ENCODE peak calls at places on chromosomes 16 and 17, in six cellular contexts. G is prostate gland, R is Karpas-422, B is aorta, N is uterus, H is endodermal cell. F is an unnamed sample.

GRCh38 chr17:72618018-72618509 is 474.4 kb downstream of the SLC39A11 start:
- DNase-seq in G (peak; percentile 72), B (no peak), H (peak; percentile 79), R (no peak), N (no peak), F (peak; percentile 96)

GRCh38 chr16:74931445-74931844 is 53.5 kb downstream of the WDR59 start:
- DNase-seq in R (no peak), G (no peak), H (no peak), B (no peak), N (no peak), F (no peak)

GRCh38 chr17:81254955-81255717 is 16.0 kb downstream of the NDUFAF8 start:
- DNase-seq in H (peak; percentile 93), G (peak; percentile 95), B (peak; percentile 88), N (peak; percentile 82), R (no peak), F (peak; percentile 90)

GRCh38 chr16:81586976-81587625 is 142.5 kb downstream of the CMIP start:
- DNase-seq in R (no peak), N (no peak), H (no peak), B (no peak), G (no peak), F (no peak)

GRCh38 chr16:70572050-70572925 is 48.7 kb downstream of the SF3B3 start:
- DNase-seq in H (no peak), N (no peak), B (peak; percentile 46), G (no peak), R (no peak), F (no peak)

GRCh38 chr17:62644487-62645173 is 17.2 kb downstream of the MRC2 start:
- DNase-seq in G (no peak), B (no peak), H (peak; percentile 87), N (no peak), R (no peak), F (no peak)

GRCh38 chr16:11989238-11990160 is 13.0 kb downstream of the SNX29 start:
- DNase-seq in R (no peak), G (no peak), H (no peak), N (no peak), B (no peak), F (no peak)

GRCh38 chr17:76189247-76189646 is 48.2 kb upstream of the FOXJ1 start:
- DNase-seq in R (no peak), H (no peak), N (no peak), B (no peak), G (no peak), F (no peak)

GRCh38 chr16:87815567-87815966 is 49.8 kb upstream of the KLHDC4 start:
- DNase-seq in B (no peak), R (no peak), G (no peak), H (no peak), N (no peak), F (no peak)

GRCh38 chr16:2753523-2754020 is 1.1 kb downstream of the SRRM2 start:
- DNase-seq in N (no peak), B (no peak), G (no peak), H (no peak), R (no peak), F (no peak)

GRCh38 chr16:88013091-88013609 is 61.9 kb downstream of the BANP start:
- DNase-seq in H (peak; percentile 37), R (no peak), N (no peak), B (no peak), G (no peak), F (peak; percentile 86)

GRCh38 chr16:85664580-85665372 is 24.0 kb downstream of the GINS2 start:
- DNase-seq in B (peak; percentile 34), G (no peak), R (no peak), N (no peak), H (no peak), F (no peak)

GRCh38 chr17:33225994-33226393 is 67.1 kb downstream of the ASIC2 start:
- DNase-seq in B (no peak), R (no peak), G (no peak), H (no peak), N (no peak), F (no peak)

GRCh38 chr16:19446886-19447285 is 29.2 kb downstream of the TMC5 start:
- DNase-seq in B (no peak), H (no peak), N (no peak), R (no peak), G (no peak), F (no peak)

GRCh38 chr17:64110436-64111152 is 19.4 kb downstream of the ERN1 start:
- DNase-seq in G (no peak), N (no peak), H (peak; percentile 43), B (no peak), R (no peak), F (no peak)

GRCh38 chr17:6894206-6894528 is 62.6 kb upstream of the TEKT1 start:
- DNase-seq in N (no peak), G (no peak), H (peak; percentile 93), B (no peak), R (peak; percentile 59), F (no peak)

GRCh38 chr17:36468903-36469635 is 17.4 kb upstream of the ZNHIT3 start:
- DNase-seq in R (no peak), H (no peak), B (no peak), G (no peak), N (no peak), F (no peak)

GRCh38 chr17:76900723-76901122 is 32.5 kb downstream of the MGAT5B start:
- DNase-seq in B (no peak), R (no peak), N (no peak), G (no peak), H (no peak), F (no peak)

GRCh38 chr16:1532771-1533170 is 695 bp upstream of the TMEM204 start:
- DNase-seq in R (no peak), B (no peak), H (no peak), N (no peak), G (no peak), F (no peak)

GRCh38 chr17:79034931-79035485 is 11.0 kb downstream of the C1QTNF1 start:
- DNase-seq in R (no peak), H (no peak), G (no peak), N (peak; percentile 3), B (no peak), F (no peak)

GRCh38 chr17:83065660-83066542 is 13.5 kb upstream of the METRNL start:
- DNase-seq in B (peak; percentile 37), H (peak; percentile 31), N (peak; percentile 12), G (no peak), R (no peak), F (peak; percentile 15)

GRCh38 chr17:12040478-12040877 is 19.8 kb downstream of the MAP2K4 start:
- DNase-seq in R (no peak), G (no peak), B (no peak), H (no peak), N (no peak), F (no peak)

GRCh38 chr17:12037970-12038369 is 17.3 kb downstream of the MAP2K4 start:
- DNase-seq in H (no peak), R (no peak), N (no peak), B (no peak), G (no peak), F (no peak)

GRCh38 chr17:12034538-12034937 is 13.9 kb downstream of the MAP2K4 start:
- DNase-seq in R (no peak), B (no peak), N (no peak), G (no peak), H (no peak), F (no peak)

GRCh38 chr17:12041316-12041715 is 20.6 kb downstream of the MAP2K4 start:
- DNase-seq in N (no peak), G (no peak), H (no peak), B (no peak), R (no peak), F (no peak)

GRCh38 chr17:12035713-12036112 is 15.0 kb downstream of the MAP2K4 start:
- DNase-seq in G (no peak), N (no peak), B (no peak), H (no peak), R (no peak), F (no peak)
- H3K4me1 ChIP-seq in G (peaks cover 4% of the 10 kb centered on the region), N (no peaks in the 10 kb centered on the region), B (peaks cover 8% of the 10 kb centered on the region), H (peaks cover 21% of the 10 kb centered on the region), R (peaks cover 10% of the 10 kb centered on the region), F (no peaks in the 10 kb centered on the region)

GRCh38 chr16:56477096-56477878 is 25.9 kb downstream of the OGFOD1 start:
- DNase-seq in B (no peak), N (no peak), R (no peak), G (no peak), H (no peak), F (no peak)
- H3K27ac ChIP-seq in B (no peak overlapping the region), N (no peak overlapping the region), R (no peak overlapping the region), G (no peak overlapping the region), H (no peak overlapping the region), F (no peak overlapping the region)

GRCh38 chr17:37520174-37520573 is 30.5 kb downstream of the DUSP14 start:
- DNase-seq in N (no peak), R (no peak), B (no peak), G (no peak), H (peak; percentile 64), F (no peak)

GRCh38 chr17:37521821-37522220 is 32.1 kb downstream of the DUSP14 start:
- DNase-seq in N (no peak), G (no peak), R (no peak), B (no peak), H (no peak), F (no peak)

GRCh38 chr17:37519241-37519985 is 29.7 kb downstream of the DUSP14 start:
- DNase-seq in H (peak; percentile 26), G (no peak), N (no peak), R (no peak), B (no peak), F (no peak)

GRCh38 chr17:37527249-37527851 is 37.7 kb downstream of the DUSP14 start:
- DNase-seq in H (peak; percentile 83), R (peak; percentile 87), N (no peak), B (no peak), G (peak; percentile 37), F (peak; percentile 25)

GRCh38 chr17:37523715-37524219 is 34.1 kb downstream of the DUSP14 start:
- DNase-seq in G (no peak), H (peak; percentile 30), N (no peak), R (no peak), B (no peak), F (no peak)
- H3K4me3 ChIP-seq in G (no peak overlapping the region), H (no peak overlapping the region), N (no peak overlapping the region), R (no peak overlapping the region), B (no peak overlapping the region), F (no peak overlapping the region)

GRCh38 chr17:57724729-57725125 is 20.4 kb downstream of the CCDC182 start:
- DNase-seq in H (no peak), R (no peak), B (no peak), N (no peak), G (no peak), F (no peak)

GRCh38 chr17:57730026-57730701 is 14.9 kb downstream of the CCDC182 start:
- DNase-seq in N (no peak), H (no peak), B (no peak), R (no peak), G (no peak), F (no peak)

GRCh38 chr17:57726838-57727237 is 18.3 kb downstream of the CCDC182 start:
- DNase-seq in G (no peak), B (no peak), N (no peak), H (no peak), R (no peak), F (no peak)

GRCh38 chr17:57726213-57726612 is 18.9 kb downstream of the CCDC182 start:
- DNase-seq in R (no peak), N (no peak), B (no peak), H (no peak), G (no peak), F (no peak)

DNA sequence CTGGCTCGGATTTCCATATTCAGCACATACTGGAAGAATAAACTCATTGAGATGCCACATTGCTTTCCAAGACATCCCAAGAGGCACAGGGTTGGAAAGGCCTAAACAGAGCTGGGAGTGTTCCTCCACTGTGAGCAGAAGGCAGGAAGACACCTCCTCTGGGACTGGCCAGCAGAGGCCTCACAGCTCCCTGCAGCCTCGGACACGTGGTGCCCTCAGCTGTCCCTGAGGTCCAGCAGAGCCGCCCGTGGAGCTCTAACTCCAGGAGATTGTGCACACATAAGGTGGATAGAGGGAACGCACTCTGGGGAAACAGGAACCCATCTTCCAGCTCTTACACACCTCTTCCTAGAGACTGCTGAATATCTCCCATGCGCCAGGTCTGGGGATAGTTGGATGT is 17.3 kb downstream of the CCDC182 start:
- DNase-seq in R (no peak), H (no peak), B (no peak), N (no peak), G (no peak), F (no peak)
- H3K4me1 ChIP-seq in R (peaks cover 16% of the 10 kb centered on the region), H (no peaks in the 10 kb centered on the region), B (no peaks in the 10 kb centered on the region), N (no peaks in the 10 kb centered on the region), G (no peaks in the 10 kb centered on the region), F (no peaks in the 10 kb centered on the region)

F was measured in colonic mucosa.